ENCODE peak calls at places on chromosome 11, in five cellular contexts. K, F, I, U and N are unnamed samples.

GRCh38 chr11:76284161-76284560 is 77.9 kb upstream of the WNT11 start:
- DNase-seq in K (no peak), F (no peak), I (no peak), U (no peak), N (no peak)

GRCh38 chr11:17386331-17387084 is 2.0 kb downstream of the KCNJ11 start:
- DNase-seq in K (peak; percentile 34), F (peak; percentile 69), I (peak; percentile 75), U (peak; percentile 69), N (peak; percentile 82)

GRCh38 chr11:118318112-118319030 is 13.8 kb downstream of the CD3E start:
- DNase-seq in K (no peak), F (no peak), I (no peak), U (no peak), N (peak; percentile 72)

GRCh38 chr11:42066113-42066512 is 606.7 kb upstream of the LRRC4C start:
- DNase-seq in K (no peak), F (peak; percentile 6), I (peak; percentile 36), U (no peak), N (no peak)

GRCh38 chr11:132072044-132072879 is 701.8 kb downstream of the NTM start:
- DNase-seq in K (peak; percentile 99), F (peak; percentile 96), I (no peak), U (no peak), N (no peak)

GRCh38 chr11:70611890-70612289 is 213.6 kb downstream of the CTTN start:
- DNase-seq in K (no peak), F (no peak), I (no peak), U (no peak), N (no peak)

GRCh38 chr11:101003468-101003867 is 126.1 kb downstream of the PGR start:
- DNase-seq in K (no peak), F (no peak), I (peak; percentile 37), U (no peak), N (peak; percentile 56)

GRCh38 chr11:68012843-68013610 is 2.9 kb downstream of the ALDH3B1 start:
- DNase-seq in K (peak; percentile 95), F (peak; percentile 98), I (no peak), U (no peak), N (no peak)

GRCh38 chr11:102599642-102600261 is 25.4 kb downstream of the MMP20 start:
- DNase-seq in K (peak; percentile 95), F (peak; percentile 95), I (no peak), U (peak; percentile 5), N (no peak)

GRCh38 chr11:102318469-102318868 is 1.2 kb downstream of the BIRC3 start:
- DNase-seq in K (peak; percentile 48), F (peak; percentile 39), I (no peak), U (no peak), N (no peak)

GRCh38 chr11:69288883-69289242 is 5.1 kb upstream of the MYEOV start:
- DNase-seq in K (no peak), F (no peak), I (no peak), U (no peak), N (no peak)

GRCh38 chr11:109547356-109548027 is 125.5 kb downstream of the C11orf87 start:
- DNase-seq in K (peak; percentile 56), F (peak; percentile 76), I (no peak), U (no peak), N (no peak)

GRCh38 chr11:133530501-133530835 is 1.8 kb downstream of the OPCML start:
- DNase-seq in K (no peak), F (no peak), I (peak; percentile 65), U (no peak), N (no peak)

GRCh38 chr11:77212314-77213007 is 84.4 kb downstream of the MYO7A start:
- DNase-seq in K (no peak), F (no peak), I (no peak), U (no peak), N (no peak)

GRCh38 chr11:69546735-69547370 is 65.4 kb downstream of the LINC01488 start:
- DNase-seq in K (no peak), F (no peak), I (no peak), U (peak; percentile 6), N (no peak)

GRCh38 chr11:73506038-73506437 is 91.9 kb downstream of the FAM168A start:
- DNase-seq in K (no peak), F (no peak), I (no peak), U (no peak), N (no peak)

GRCh38 chr11:107307991-107308390 is 149.6 kb downstream of the CWF19L2 start:
- DNase-seq in K (no peak), F (no peak), I (no peak), U (no peak), N (no peak)

DNA sequence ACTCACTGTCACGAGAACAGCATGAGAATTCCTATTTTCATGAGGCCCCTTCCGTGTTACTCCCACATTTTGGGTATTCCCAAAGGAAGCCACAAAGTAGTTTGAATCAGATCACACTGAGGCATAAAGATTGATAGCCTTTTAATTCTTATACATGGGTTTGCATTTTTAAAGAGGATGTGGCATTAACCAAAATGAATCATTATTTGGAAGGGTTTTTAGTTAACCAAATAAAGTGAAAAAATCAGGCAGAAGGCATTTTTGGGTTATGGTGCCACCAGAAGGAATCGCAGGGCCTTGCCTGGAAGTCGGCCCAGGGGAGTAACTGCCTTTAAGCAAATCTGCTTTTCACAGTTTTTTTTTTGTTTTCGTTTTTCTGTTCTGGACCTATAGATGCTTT is 55.4 kb downstream of the HSD17B12 start:
- DNase-seq in K (peak; percentile 71), F (peak; percentile 76), I (no peak), U (no peak), N (peak; percentile 60)
- H3K9me3 ChIP-seq in K (no peaks in the 10 kb centered on the region), F (no peaks in the 10 kb centered on the region), I (no peaks in the 10 kb centered on the region), U (no peaks in the 10 kb centered on the region), N (no peaks in the 10 kb centered on the region)

GRCh38 chr11:2999464-2999998 is 7.4 kb upstream of the NAP1L4 start:
- DNase-seq in K (no peak), F (no peak), I (no peak), U (no peak), N (no peak)
- H3K4me1 ChIP-seq in K (peaks cover 9% of the 10 kb centered on the region), F (no peaks in the 10 kb centered on the region), I (no peaks in the 10 kb centered on the region), U (peaks cover 7% of the 10 kb centered on the region), N (no peaks in the 10 kb centered on the region)

GRCh38 chr11:44934110-44934509 is 16.6 kb downstream of the TP53I11 start:
- DNase-seq in K (no peak), F (no peak), I (no peak), U (no peak), N (no peak)

GRCh38 chr11:44928807-44929206 is 21.9 kb downstream of the TP53I11 start:
- DNase-seq in K (no peak), F (no peak), I (peak; percentile 78), U (no peak), N (no peak)

GRCh38 chr11:44928144-44928543 is 22.5 kb downstream of the TP53I11 start:
- DNase-seq in K (no peak), F (no peak), I (no peak), U (no peak), N (no peak)

GRCh38 chr11:44930588-44931302 is 19.9 kb downstream of the TP53I11 start:
- DNase-seq in K (no peak), F (no peak), I (no peak), U (no peak), N (no peak)

GRCh38 chr11:44931466-44931865 is 19.2 kb downstream of the TP53I11 start:
- DNase-seq in K (no peak), F (no peak), I (no peak), U (no peak), N (no peak)
- H4K20me1 ChIP-seq in K (peaks cover 4% of the 10 kb centered on the region), F (no peaks in the 10 kb centered on the region), I (peaks cover 3% of the 10 kb centered on the region), U (peaks cover 7% of the 10 kb centered on the region), N (peaks cover 4% of the 10 kb centered on the region)

GRCh38 chr11:37511425-37511933 is 913.4 kb upstream of the RAG2 start:
- DNase-seq in K (peak; percentile 63), F (peak; percentile 31), I (no peak), U (no peak), N (no peak)
- H3K9me3 ChIP-seq in K (no peaks in the 10 kb centered on the region), F (no peaks in the 10 kb centered on the region), I (no peaks in the 10 kb centered on the region), U (no peaks in the 10 kb centered on the region), N (peaks cover 22% of the 10 kb centered on the region)